ENCODE peak calls at places on chromosome 14, in six cellular contexts. P is HCT116, Y is IMR-90, X is HepG2, F is body of pancreas, A is uterus. K is an unnamed sample. For H3K4me1 and H3K27me3, the result is how much of the 10 kb centered on the place peaks cover.

GRCh38 chr14:81245771-81246170 is 25.0 kb upstream of the GTF2A1 start:
- DNase-seq in P (no peak), Y (no peak), X (no peak), F (no peak), A (no peak), K (no peak)

GRCh38 chr14:103008768-103009342 is 48.5 kb downstream of the CDC42BPB start:
- DNase-seq in P (no peak), Y (peak), X (no peak), F (no peak), A (no peak), K (no peak)

GRCh38 chr14:64878775-64879634 is 702 bp downstream of the SPTB start:
- DNase-seq in P (no peak), Y (no peak), X (no peak), F (peak), A (no peak), K (no peak)

GRCh38 chr14:102396531-102396930 is 33.8 kb downstream of the TECPR2 start:
- DNase-seq in P (no peak), Y (no peak), X (no peak), F (no peak), A (no peak), K (no peak)

GRCh38 chr14:23061995-23062394 is 4.7 kb upstream of the CDH24 start:
- DNase-seq in P (peak), Y (peak), X (peak), F (peak), A (peak), K (peak)

GRCh38 chr14:104268725-104269436 is 130.5 kb downstream of the KIF26A start:
- DNase-seq in P (no peak), Y (no peak), X (no peak), F (peak), A (no peak), K (no peak)

GRCh38 chr14:71089974-71090373 is 182.7 kb downstream of the PCNX1 start:
- DNase-seq in P (no peak), Y (peak), X (no peak), F (no peak), A (no peak), K (no peak)

GRCh38 chr14:60315181-60315580 is 66.2 kb downstream of the PPM1A start:
- DNase-seq in P (no peak), Y (no peak), X (no peak), F (no peak), A (no peak), K (no peak)

GRCh38 chr14:68571928-68572525 is 220.8 kb downstream of the ZFP36L1 start:
- DNase-seq in P (no peak), Y (no peak), X (peak), F (no peak), A (no peak), K (no peak)

DNA sequence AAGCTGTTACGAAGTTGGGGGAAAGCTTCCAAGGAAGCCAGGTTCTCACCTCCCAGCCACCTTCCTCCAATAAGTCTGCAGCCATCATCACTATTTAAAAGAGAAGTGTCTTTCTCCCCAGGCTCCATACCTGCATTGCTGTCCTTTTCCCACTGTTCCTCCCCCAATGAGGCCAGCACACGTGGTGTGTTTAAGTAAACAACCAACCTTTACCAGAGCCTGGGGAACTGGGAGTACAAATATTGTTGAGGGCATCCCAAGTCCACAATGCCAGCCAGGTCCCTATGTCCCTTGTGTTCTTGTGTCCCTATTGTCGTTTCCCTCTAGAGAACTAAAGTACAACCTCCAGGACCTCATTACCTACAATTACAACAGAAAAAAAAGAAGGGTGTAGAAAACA is 49.2 kb upstream of the PNMA1 start:
- DNase-seq in P (no peak), Y (no peak), X (peak), F (peak), A (no peak), K (no peak)
- TF ChIP-seq POLR2A in P (no peak), Y (no peak), X (no peak), F (peak), A (no peak), K (no peak)

DNA sequence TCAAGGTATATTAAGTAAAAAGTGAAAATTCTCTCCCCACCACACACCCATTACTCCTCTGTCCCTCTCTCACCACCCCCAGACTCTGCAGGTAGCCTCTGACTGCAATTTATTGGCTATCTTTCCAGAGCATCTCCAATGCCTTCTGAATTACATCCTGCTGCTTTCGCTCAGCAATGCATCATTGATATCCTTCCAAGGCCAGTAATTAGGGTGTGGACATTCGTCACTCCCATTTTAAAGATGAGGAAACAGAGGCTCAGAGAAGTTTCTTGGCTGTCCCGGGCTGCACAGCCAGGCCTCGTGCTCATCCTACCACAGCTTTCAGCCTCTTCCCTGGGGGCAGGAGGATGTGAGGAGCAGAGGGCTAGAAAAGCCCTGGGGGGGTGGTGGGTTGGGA is 23.6 kb upstream of the PGF start:
- DNase-seq in P (no peak), Y (no peak), X (no peak), F (no peak), A (no peak), K (peak)
- H3K4me1 ChIP-seq in P (under half), Y (under half), X (under half), F (under half), A (under half), K (under half)

DNA sequence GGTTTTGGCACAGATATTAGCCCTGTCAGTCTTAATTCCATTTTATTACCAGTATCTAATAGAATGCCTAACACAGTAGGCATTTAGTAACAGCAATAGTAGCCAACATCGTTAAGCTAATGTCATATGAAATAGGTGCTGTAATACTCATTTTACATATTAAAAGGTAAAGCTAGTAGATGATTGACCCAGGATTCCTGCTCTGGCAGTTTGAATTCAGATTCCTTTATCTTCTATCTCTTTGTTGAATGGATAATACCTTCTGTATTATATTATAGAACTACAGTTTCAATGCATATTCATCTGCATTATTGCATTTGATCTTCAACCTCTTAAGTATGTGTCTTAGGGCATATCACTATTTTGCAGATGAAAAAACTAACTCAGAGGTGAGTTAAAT is 2.9 kb downstream of the ATL1 start:
- DNase-seq in P (no peak), Y (no peak), X (no peak), F (no peak), A (no peak), K (no peak)
- H3K27me3 ChIP-seq in P (under half), Y (under half), X (under half), F (under half), A (under half), K (under half)

DNA sequence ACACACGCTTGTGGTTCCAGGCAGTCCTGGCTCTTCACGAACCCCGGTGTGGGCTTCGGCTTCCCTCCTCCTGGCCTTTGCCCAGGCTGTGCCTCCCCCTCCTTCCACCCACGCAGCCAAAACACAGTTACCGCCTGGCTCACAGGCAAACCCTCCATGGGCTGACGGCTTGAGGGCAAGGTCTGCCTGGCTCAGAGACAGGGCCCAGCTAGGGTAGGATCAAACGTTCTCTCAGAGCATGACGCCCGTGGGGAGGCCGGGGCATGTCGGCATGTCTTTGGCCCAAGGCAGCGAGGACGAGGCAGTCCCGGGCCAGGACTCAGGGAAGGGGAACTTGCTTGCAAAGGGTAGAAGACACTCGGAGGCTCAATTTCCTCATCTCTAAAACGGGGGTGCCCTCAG is 2.1 kb downstream of the SLC25A47 start:
- DNase-seq in P (no peak), Y (no peak), X (no peak), F (peak), A (no peak), K (no peak)
- TF ChIP-seq POLR2A in P (no peak), Y (no peak), X (no peak), F (no peak), A (no peak), K (no peak)

DNA sequence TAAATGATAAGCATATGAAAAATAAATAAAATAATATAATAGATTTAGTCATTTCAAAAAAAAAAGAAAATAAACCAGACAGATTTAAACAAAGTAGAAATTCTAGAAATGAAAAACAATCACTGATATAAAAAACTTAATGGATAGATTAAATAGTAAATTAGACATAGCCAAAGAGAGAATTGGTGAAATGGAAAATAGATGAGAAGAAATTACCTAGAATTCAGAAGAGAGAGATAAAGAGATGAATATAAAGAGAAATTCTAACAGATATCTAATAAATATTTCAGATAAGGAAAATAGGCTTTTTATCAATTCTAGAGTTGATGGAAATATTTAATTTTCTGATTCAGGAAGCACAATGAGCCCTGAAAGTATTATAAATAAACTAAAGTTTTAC is 123.1 kb downstream of the PRIMA1 start:
- DNase-seq in P (no peak), Y (no peak), X (no peak), F (no peak), A (no peak), K (no peak)
- H3K4me1 ChIP-seq in P (under half), Y (under half), X (under half), F (under half), A (under half), K (under half)

DNA sequence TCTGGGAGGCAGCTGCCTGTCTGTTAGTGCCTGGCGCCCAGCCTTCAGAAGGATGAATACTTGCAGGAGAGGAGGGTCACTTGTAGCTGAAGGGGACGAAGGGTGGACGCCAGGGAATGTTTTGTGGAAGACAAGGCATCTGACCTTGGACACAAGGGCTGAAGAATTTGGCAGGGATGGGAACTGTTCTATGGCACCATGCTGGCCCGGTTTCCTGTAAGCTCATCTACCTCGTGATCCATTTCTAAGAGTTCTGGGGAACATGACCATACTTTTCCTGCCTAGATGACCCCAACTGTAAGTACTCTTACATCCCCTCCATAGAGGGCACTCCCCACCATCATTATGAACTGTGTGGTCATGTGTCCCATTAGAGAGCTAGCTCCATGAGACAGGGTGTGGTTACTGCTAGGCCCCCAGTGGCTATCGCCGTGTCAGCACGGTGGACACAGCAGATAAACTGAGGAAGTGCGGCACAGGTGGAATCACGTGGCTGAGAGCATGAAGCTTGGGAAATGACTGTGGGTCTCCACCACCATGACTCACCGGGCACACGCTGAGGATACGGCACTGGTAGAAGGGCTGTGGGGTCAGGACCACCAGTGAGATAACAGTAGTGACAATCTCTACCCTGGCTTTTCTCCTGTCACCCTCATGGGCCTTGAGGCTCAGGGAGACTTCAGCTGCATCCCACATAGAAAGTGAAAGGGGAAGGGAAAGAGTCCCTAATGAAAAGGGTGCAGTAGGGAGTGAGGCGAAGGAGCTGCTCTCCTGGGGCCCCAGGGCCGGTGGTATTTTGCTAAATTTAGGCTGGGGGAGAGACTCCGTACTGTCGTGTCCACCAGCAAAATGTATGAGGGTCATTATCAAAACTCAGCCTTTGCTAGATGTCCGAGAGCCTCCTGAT is 252.6 kb downstream of the FOXN3 start:
- DNase-seq in P (no peak), Y (no peak), X (no peak), F (no peak), A (no peak), K (no peak)
- H3K27me3 ChIP-seq in P (under half), Y (under half), X (under half), F (under half), A (under half), K (under half)

DNA sequence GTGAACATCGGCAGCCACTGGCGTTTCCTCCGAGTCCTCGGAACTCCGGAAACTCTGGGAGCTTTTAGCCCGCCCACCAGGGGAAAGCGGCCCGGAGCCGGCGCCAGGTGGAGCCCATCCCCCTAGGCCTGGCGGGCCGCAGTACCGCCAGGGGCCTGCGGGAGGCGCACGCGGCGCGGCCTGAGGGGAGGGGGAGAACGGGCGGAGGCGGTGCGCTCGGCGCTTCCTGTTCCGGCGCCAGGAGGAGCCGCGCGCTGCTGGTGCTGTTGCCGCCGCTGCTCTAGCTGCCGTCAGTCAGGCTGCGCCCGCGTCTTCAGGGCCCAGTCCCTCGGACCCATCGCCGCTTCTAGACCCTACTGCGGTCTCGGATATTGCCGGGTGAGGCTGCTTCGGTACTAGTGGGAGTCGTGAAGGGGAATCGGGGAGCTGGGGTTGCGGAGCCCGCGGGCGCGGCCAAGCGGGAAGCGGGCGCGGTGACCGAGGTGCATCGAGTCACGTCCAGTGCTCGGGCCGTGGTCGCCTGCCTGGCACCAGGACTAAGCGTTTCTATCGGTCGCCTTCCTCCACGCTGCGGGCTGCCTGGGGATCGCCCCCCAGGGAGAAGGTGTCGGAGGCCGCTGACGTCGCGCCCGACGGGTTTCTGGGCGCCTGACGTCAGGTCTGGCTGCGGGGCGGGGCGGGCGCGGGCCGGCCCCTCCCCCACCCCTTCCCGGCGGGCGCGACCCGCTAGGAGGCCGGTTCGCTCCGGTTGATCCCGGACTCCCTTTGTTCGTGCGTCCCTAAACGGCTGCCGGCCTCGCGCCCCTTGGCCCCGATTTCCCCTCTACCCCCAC is at the start of gene MAPK1IP1L:
- DNase-seq in P (peak), Y (peak), X (peak), F (peak), A (peak), K (peak)
- TF ChIP-seq POLR2A in P (peak), Y (peak), X (peak), F (peak), A (peak), K (peak)

K was measured in testis.